ENCODE peak calls at places on chromosomes 11 and 22, in eight cellular contexts. U, P, Q, G, J, Z, N and F are unnamed samples.

GRCh38 chr11:117820071-117820470 is 4.5 kb downstream of the FXYD2 start:
- DNase-seq in N (no peak), P (no peak), Z (peak; percentile 48), U (no peak), J (no peak), G (peak; percentile 67), Q (no peak), F (no peak)

GRCh38 chr11:118953265-118953664 is 2.8 kb upstream of the UPK2 start:
- DNase-seq in J (no peak), G (no peak), P (no peak), Z (no peak), U (peak; percentile 18), N (no peak), Q (peak; percentile 22), F (no peak)

GRCh38 chr22:26416670-26417270 is 12.3 kb upstream of the ASPHD2 start:
- DNase-seq in G (no peak), U (peak; percentile 73), N (no peak), Q (no peak), J (no peak), P (no peak), Z (no peak), F (no peak)

GRCh38 chr11:128171496-128171895 is 415.9 kb downstream of the ETS1 start:
- DNase-seq in Z (no peak), N (no peak), J (no peak), Q (no peak), G (no peak), U (peak; percentile 20), P (no peak), F (no peak)

GRCh38 chr11:109424893-109425292 is 2.9 kb downstream of the C11orf87 start:
- DNase-seq in P (peak; percentile 33), U (no peak), N (peak; percentile 62), J (no peak), Q (no peak), Z (no peak), G (no peak), F (no peak)

GRCh38 chr11:13972033-13972910 is 9.7 kb downstream of the SPON1 start:
- DNase-seq in Z (no peak), Q (no peak), U (peak; percentile 22), N (no peak), J (no peak), G (no peak), P (no peak), F (no peak)

GRCh38 chr11:10786451-10786850 is 22.3 kb downstream of the EIF4G2 start:
- DNase-seq in P (no peak), Q (no peak), U (no peak), N (no peak), G (no peak), J (no peak), Z (no peak), F (no peak)

GRCh38 chr11:126824035-126824607 is 176.4 kb downstream of the KIRREL3 start:
- DNase-seq in Q (no peak), G (no peak), J (no peak), N (no peak), U (no peak), P (no peak), Z (no peak), F (no peak)

GRCh38 chr11:101010899-101011298 is 118.7 kb downstream of the PGR start:
- DNase-seq in N (no peak), U (no peak), G (no peak), J (no peak), P (no peak), Q (no peak), Z (no peak), F (no peak)

GRCh38 chr11:46513934-46514342 is 79.9 kb downstream of the AMBRA1 start:
- DNase-seq in P (peak; percentile 52), G (peak; percentile 62), Z (peak; percentile 39), N (peak; percentile 58), U (peak; percentile 41), Q (no peak), J (peak; percentile 62), F (no peak)

GRCh38 chr11:10287140-10287539 is 6.9 kb downstream of the SBF2 start:
- DNase-seq in P (no peak), Z (no peak), U (peak; percentile 26), J (no peak), Q (no peak), N (no peak), G (no peak), F (no peak)

GRCh38 chr11:5380740-5381342 is 2.8 kb upstream of the OR51M1 start:
- DNase-seq in J (peak; percentile 21), P (peak; percentile 54), U (peak; percentile 77), Z (peak; percentile 27), N (peak; percentile 56), G (peak; percentile 21), Q (peak; percentile 63), F (peak; percentile 49)

GRCh38 chr11:119590651-119591308 is 138.2 kb downstream of the NECTIN1 start:
- DNase-seq in J (no peak), N (no peak), Q (peak; percentile 21), Z (no peak), P (peak; percentile 45), U (no peak), G (no peak), F (no peak)

GRCh38 chr11:60934790-60935605 is 10.7 kb downstream of the TMEM132A start:
- DNase-seq in J (no peak), Z (no peak), N (no peak), Q (no peak), G (no peak), U (no peak), P (no peak), F (no peak)

GRCh38 chr11:60935676-60936442 is 11.6 kb downstream of the TMEM132A start:
- DNase-seq in N (no peak), J (no peak), P (no peak), Q (no peak), U (no peak), Z (no peak), G (no peak), F (no peak)

GRCh38 chr11:60933416-60933815 is 9.2 kb downstream of the TMEM132A start:
- DNase-seq in Z (no peak), Q (no peak), U (no peak), N (no peak), J (no peak), G (no peak), P (no peak), F (no peak)

GRCh38 chr11:60932605-60933346 is 8.5 kb downstream of the TMEM132A start:
- DNase-seq in U (no peak), G (no peak), N (no peak), J (no peak), P (no peak), Z (no peak), Q (no peak), F (no peak)

DNA sequence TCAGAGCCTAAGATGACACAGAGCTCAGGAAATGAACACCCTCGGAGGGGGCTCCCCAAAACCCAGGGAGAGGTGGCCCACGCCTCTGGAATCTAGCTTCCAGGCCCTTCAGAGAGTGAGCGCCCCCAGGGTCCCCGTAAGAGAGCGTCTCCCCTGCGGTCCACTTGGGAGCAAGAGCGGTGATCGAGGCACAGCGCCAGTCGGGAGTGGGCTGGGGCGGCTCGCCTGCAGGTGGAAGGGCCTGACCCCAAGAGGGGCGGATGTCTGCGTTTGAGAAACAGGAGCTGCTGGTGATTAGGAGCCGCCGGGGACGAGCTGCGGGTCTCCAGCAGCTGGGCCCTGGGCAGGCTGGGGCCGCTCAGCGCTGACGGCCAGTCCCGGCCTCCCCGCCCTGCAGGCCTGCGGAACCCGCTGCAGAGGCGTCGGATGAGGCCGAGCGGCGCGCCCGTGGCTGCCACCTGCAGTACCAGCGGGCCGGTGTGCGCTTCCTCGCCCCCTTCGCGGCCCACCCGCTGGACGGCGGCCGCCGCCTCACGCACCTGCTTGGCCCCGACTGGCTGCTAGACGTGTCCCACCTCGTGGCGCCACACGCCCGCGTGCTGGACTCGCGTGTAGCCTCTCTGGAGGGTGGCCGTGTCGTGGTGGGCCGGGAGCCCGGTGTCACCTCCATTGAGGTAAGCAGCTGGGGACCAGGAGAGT is 10.0 kb downstream of the TMEM132A start:
- DNase-seq in U (no peak), Q (no peak), N (no peak), J (no peak), G (no peak), Z (no peak), P (no peak), F (no peak)
- TF ChIP-seq POLR2A in U (no peak), Q (no peak), N (no peak), J (no peak), G (no peak), Z (no peak), P (no peak), F (no peak)

GRCh38 chr11:60987577-60988277 is 16.2 kb downstream of the CD6 start:
- DNase-seq in Q (no peak), G (no peak), N (no peak), J (no peak), P (no peak), U (no peak), Z (no peak), F (no peak)
- H3K4me1 ChIP-seq in Q (peaks cover 6% of the 10 kb centered on the region), G (no peaks in the 10 kb centered on the region), N (peaks cover 6% of the 10 kb centered on the region), J (peaks cover 9% of the 10 kb centered on the region), P (peaks cover 4% of the 10 kb centered on the region), U (peaks cover 3% of the 10 kb centered on the region), Z (no peaks in the 10 kb centered on the region), F (no peaks in the 10 kb centered on the region)

DNA sequence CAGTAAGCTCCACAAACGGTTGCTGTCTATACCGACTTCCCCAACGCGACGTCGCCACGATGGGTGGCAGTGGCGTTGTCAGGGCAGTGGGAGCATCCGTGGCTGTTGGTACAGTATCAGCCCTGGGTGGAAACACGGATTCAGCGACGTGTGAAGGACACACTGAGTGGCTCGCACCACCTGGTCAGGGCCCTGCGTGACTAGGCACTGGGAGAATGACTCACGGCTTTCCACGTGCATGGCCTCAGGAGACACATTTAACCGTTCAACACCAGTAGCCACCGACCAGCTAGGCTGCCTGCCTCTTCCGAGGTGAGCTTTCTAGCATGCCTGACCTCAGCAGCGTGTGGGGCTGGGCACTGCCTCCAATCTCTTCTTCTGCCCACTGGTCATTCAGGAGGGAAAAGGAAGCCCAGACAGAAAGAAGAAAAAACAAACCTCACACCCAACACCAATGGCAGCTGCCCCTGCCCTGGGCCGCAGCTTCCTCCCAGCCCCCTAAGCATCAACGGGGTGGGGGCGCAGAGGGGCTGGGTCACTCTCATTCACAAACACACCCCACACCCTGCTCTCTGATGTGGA is 59.0 kb downstream of the MYH9 start:
- DNase-seq in U (peak; percentile 96), J (no peak), Z (peak; percentile 56), G (peak; percentile 97), Q (peak; percentile 68), P (peak; percentile 61), N (peak; percentile 76), F (peak; percentile 78)
- TF ChIP-seq POLR2A in U (peak; percentile 78), J (no peak), Z (no peak), G (no peak), Q (no peak), P (no peak), N (no peak), F (no peak)

DNA sequence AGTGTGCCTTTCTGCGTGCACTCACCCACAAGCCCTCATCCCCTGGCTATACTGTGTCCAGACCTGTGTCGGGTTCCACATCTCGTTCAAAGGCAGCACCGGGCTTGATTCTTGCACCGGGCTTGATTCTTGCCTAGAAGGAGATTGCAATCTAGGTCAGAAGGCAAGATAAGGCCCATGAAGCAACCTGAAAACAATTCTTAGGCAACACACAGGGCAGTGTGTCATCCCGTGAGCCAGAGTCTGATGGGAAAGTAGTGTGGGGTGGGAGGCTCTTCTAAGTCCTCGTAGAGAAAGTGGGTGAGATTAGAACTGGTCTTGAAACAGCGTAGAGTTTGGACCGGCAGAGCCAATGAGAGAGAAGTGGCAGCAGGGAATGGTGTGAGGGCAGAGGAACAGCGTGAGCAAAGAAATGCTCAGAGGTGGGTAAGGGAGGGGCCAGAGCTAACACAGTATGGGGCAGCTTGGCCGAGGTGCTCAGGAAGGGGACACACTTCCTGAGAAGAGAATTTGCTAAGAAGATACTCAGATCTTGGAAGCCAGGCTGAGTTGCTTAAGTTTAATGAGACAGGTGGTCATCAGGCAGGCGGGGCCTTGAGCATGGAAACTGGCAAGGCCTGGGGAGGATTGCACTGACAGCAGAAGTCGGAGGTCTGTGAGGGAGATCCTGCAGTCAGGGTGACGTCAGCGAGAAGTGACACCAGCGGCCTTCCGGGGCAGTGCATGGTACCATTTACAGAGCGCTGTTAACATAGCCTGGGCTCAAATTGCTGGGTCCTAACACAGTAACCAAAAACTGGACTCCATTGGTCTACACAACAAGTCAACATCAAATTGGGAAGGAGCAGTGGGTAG is 40.7 kb upstream of the DKK3 start:
- DNase-seq in Q (no peak), N (no peak), P (no peak), U (peak; percentile 42), Z (no peak), G (no peak), J (no peak), F (no peak)
- H3K4me1 ChIP-seq in Q (peaks cover 55% of the 10 kb centered on the region), N (peaks cover 28% of the 10 kb centered on the region), P (peaks cover 20% of the 10 kb centered on the region), U (peaks cover 20% of the 10 kb centered on the region), Z (peaks cover 6% of the 10 kb centered on the region), G (peaks cover 32% of the 10 kb centered on the region), J (peaks cover 17% of the 10 kb centered on the region), F (no peaks in the 10 kb centered on the region)